ENCODE peak calls at places on chromosomes 13 and 19, in seven cellular contexts. One of them, this sample, is unnamed.

GRCh38 chr13:76383671-76384461 is 502.3 kb downstream of the KCTD12 start:
- DNase-seq in A673: no peak
- DNase-seq in neural crest cell: no peak
- DNase-seq in heart right ventricle: no peak
- DNase-seq in Caco-2: peak
- DNase-seq in mammary epithelial cell: peak
- DNase-seq in tibial artery: no peak
- DNase-seq in this sample: no peak

GRCh38 chr13:99809931-99810330 is 161.6 kb downstream of the ZIC5 start:
- DNase-seq in mammary epithelial cell: no peak
- DNase-seq in Caco-2: no peak
- DNase-seq in A673: no peak
- DNase-seq in heart right ventricle: no peak
- DNase-seq in neural crest cell: no peak
- DNase-seq in tibial artery: no peak
- DNase-seq in this sample: no peak

GRCh38 chr13:113601166-113602070 is 16.9 kb downstream of the TFDP1 start:
- DNase-seq in mammary epithelial cell: no peak
- DNase-seq in heart right ventricle: no peak
- DNase-seq in tibial artery: no peak
- DNase-seq in neural crest cell: no peak
- DNase-seq in Caco-2: no peak
- DNase-seq in A673: no peak
- DNase-seq in this sample: peak

GRCh38 chr19:16454519-16454918 is 17.3 kb downstream of the EPS15L1 start:
- DNase-seq in tibial artery: no peak
- DNase-seq in neural crest cell: no peak
- DNase-seq in mammary epithelial cell: no peak
- DNase-seq in A673: no peak
- DNase-seq in Caco-2: no peak
- DNase-seq in heart right ventricle: no peak
- DNase-seq in this sample: no peak

GRCh38 chr13:94162289-94162688 is 317.2 kb downstream of the DCT start:
- DNase-seq in neural crest cell: no peak
- DNase-seq in heart right ventricle: peak
- DNase-seq in tibial artery: no peak
- DNase-seq in mammary epithelial cell: no peak
- DNase-seq in Caco-2: no peak
- DNase-seq in A673: no peak
- DNase-seq in this sample: no peak

GRCh38 chr19:19643158-19644053 is at the start of gene GMIP:
- DNase-seq in Caco-2: peak
- DNase-seq in mammary epithelial cell: peak
- DNase-seq in heart right ventricle: peak
- DNase-seq in tibial artery: peak
- DNase-seq in neural crest cell: peak
- DNase-seq in A673: peak
- DNase-seq in this sample: peak

GRCh38 chr13:75418997-75419396 is 63.0 kb downstream of the TBC1D4 start:
- DNase-seq in mammary epithelial cell: no peak
- DNase-seq in Caco-2: no peak
- DNase-seq in neural crest cell: no peak
- DNase-seq in heart right ventricle: no peak
- DNase-seq in tibial artery: no peak
- DNase-seq in A673: no peak
- DNase-seq in this sample: no peak

GRCh38 chr13:79090552-79091159 is 315.4 kb downstream of the RBM26 start:
- DNase-seq in tibial artery: no peak
- DNase-seq in mammary epithelial cell: peak
- DNase-seq in heart right ventricle: no peak
- DNase-seq in neural crest cell: no peak
- DNase-seq in Caco-2: no peak
- DNase-seq in A673: no peak
- DNase-seq in this sample: no peak

GRCh38 chr13:49064459-49064858 is 88.7 kb downstream of the FNDC3A start:
- DNase-seq in Caco-2: no peak
- DNase-seq in neural crest cell: no peak
- DNase-seq in mammary epithelial cell: no peak
- DNase-seq in tibial artery: no peak
- DNase-seq in heart right ventricle: no peak
- DNase-seq in A673: no peak
- DNase-seq in this sample: no peak

GRCh38 chr19:11963566-11964355 is 1.1 kb upstream of the ZNF763 start:
- DNase-seq in mammary epithelial cell: peak
- DNase-seq in tibial artery: peak
- DNase-seq in heart right ventricle: peak
- DNase-seq in Caco-2: peak
- DNase-seq in A673: peak
- DNase-seq in neural crest cell: peak
- DNase-seq in this sample: peak

GRCh38 chr19:11964858-11965645 is at the start of gene ZNF763:
- DNase-seq in Caco-2: peak
- DNase-seq in neural crest cell: peak
- DNase-seq in A673: peak
- DNase-seq in tibial artery: peak
- DNase-seq in mammary epithelial cell: peak
- DNase-seq in heart right ventricle: peak
- DNase-seq in this sample: peak

GRCh38 chr19:11970174-11970573 is 5.3 kb downstream of the ZNF763 start:
- DNase-seq in Caco-2: no peak
- DNase-seq in neural crest cell: no peak
- DNase-seq in A673: no peak
- DNase-seq in heart right ventricle: no peak
- DNase-seq in tibial artery: no peak
- DNase-seq in mammary epithelial cell: no peak
- DNase-seq in this sample: no peak

GRCh38 chr19:11964496-11964857 is 363 bp upstream of the ZNF763 start:
- DNase-seq in Caco-2: no peak
- DNase-seq in heart right ventricle: peak
- DNase-seq in neural crest cell: no peak
- DNase-seq in A673: no peak
- DNase-seq in mammary epithelial cell: no peak
- DNase-seq in tibial artery: no peak
- DNase-seq in this sample: peak
- TF ChIP-seq CTCF in Caco-2: no peak
- TF ChIP-seq CTCF in heart right ventricle: no peak
- TF ChIP-seq CTCF in neural crest cell: no peak
- TF ChIP-seq CTCF in A673: no peak
- TF ChIP-seq CTCF in mammary epithelial cell: no peak
- TF ChIP-seq CTCF in tibial artery: peak
- TF ChIP-seq CTCF in this sample: peak

GRCh38 chr19:51721905-51722304 is 1.9 kb downstream of the HAS1 start:
- DNase-seq in Caco-2: no peak
- DNase-seq in neural crest cell: no peak
- DNase-seq in tibial artery: no peak
- DNase-seq in mammary epithelial cell: no peak
- DNase-seq in heart right ventricle: no peak
- DNase-seq in A673: no peak
- DNase-seq in this sample: no peak

GRCh38 chr19:51719251-51719901 is 4.4 kb downstream of the HAS1 start:
- DNase-seq in A673: no peak
- DNase-seq in Caco-2: no peak
- DNase-seq in heart right ventricle: no peak
- DNase-seq in tibial artery: no peak
- DNase-seq in neural crest cell: no peak
- DNase-seq in mammary epithelial cell: no peak
- DNase-seq in this sample: no peak

GRCh38 chr19:51724543-51724942 is 752 bp upstream of the HAS1 start:
- DNase-seq in tibial artery: no peak
- DNase-seq in Caco-2: no peak
- DNase-seq in mammary epithelial cell: no peak
- DNase-seq in A673: no peak
- DNase-seq in neural crest cell: no peak
- DNase-seq in heart right ventricle: no peak
- DNase-seq in this sample: peak

GRCh38 chr19:51726049-51726448 is 2.3 kb upstream of the HAS1 start:
- DNase-seq in Caco-2: no peak
- DNase-seq in neural crest cell: no peak
- DNase-seq in heart right ventricle: peak
- DNase-seq in tibial artery: no peak
- DNase-seq in mammary epithelial cell: peak
- DNase-seq in A673: peak
- DNase-seq in this sample: peak

DNA sequence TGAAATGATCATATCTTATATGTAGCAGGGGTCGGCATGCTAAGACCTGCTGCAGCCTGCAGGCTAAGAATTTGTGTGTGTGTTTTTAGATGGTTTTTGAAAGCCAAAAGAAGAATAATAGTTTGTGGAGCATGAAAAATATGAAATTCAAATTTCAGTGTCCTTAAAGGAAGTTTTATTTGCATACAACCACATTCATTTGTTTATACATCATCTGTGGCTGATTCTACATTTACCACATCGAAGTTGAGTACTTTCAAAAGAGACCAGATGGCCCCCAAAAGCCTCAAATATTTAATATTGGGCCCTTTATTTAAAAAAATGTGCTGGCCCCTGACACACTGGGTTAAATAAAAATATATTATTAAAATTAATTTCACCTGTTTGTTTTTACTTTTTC is 1.3 kb downstream of the HAS1 start:
- DNase-seq in A673: no peak
- DNase-seq in tibial artery: no peak
- DNase-seq in neural crest cell: no peak
- DNase-seq in mammary epithelial cell: no peak
- DNase-seq in Caco-2: no peak
- DNase-seq in heart right ventricle: no peak
- DNase-seq in this sample: no peak
- TF ChIP-seq CTCF in A673: no peak
- TF ChIP-seq CTCF in tibial artery: no peak
- TF ChIP-seq CTCF in neural crest cell: no peak
- TF ChIP-seq CTCF in mammary epithelial cell: no peak
- TF ChIP-seq CTCF in Caco-2: no peak
- TF ChIP-seq CTCF in heart right ventricle: no peak
- TF ChIP-seq CTCF in this sample: no peak

GRCh38 chr13:26557393-26558073 is at the start of gene WASF3:
- DNase-seq in heart right ventricle: peak
- DNase-seq in tibial artery: peak
- DNase-seq in neural crest cell: peak
- DNase-seq in mammary epithelial cell: peak
- DNase-seq in Caco-2: no peak
- DNase-seq in A673: peak
- DNase-seq in this sample: peak
- TF ChIP-seq CTCF in heart right ventricle: no peak
- TF ChIP-seq CTCF in tibial artery: no peak
- TF ChIP-seq CTCF in neural crest cell: no peak
- TF ChIP-seq CTCF in mammary epithelial cell: no peak
- TF ChIP-seq CTCF in Caco-2: no peak
- TF ChIP-seq CTCF in A673: no peak
- TF ChIP-seq CTCF in this sample: no peak

DNA sequence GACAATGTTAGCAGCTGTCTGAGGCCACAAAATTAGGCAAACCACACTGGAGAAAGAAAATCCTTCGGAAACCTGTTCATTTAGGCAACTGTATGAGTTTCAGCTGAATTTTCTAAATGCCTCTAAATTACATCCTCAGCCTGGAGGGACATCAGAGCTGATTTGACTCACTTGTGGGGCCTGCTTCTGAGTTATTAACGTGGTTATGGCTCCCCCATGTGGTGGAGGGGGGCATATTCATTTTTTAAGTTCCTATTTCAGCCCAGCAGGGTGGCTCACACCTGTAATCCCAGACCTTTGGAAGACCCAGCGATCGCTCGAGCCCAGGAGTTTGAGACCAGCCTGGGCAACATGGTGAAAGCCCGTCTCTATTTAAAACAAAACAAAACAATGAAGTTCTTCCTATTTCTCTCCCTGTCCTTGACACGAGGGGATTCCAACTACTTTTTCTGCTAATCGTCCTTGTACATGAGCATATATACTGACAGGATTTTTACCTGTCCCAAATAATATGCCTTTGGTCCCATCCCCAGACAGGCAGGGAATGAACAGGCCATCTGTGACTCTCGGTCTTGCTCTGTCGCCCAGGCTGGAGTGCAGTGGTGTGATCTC is 31.5 kb upstream of the HIF3A start:
- DNase-seq in mammary epithelial cell: peak
- DNase-seq in tibial artery: no peak
- DNase-seq in A673: peak
- DNase-seq in Caco-2: peak
- DNase-seq in neural crest cell: peak
- DNase-seq in heart right ventricle: no peak
- DNase-seq in this sample: no peak
- TF ChIP-seq CTCF in mammary epithelial cell: peak
- TF ChIP-seq CTCF in tibial artery: peak
- TF ChIP-seq CTCF in A673: peak
- TF ChIP-seq CTCF in Caco-2: peak
- TF ChIP-seq CTCF in neural crest cell: peak
- TF ChIP-seq CTCF in heart right ventricle: peak
- TF ChIP-seq CTCF in this sample: peak

GRCh38 chr13:45464687-45465453 is at the start of gene COG3:
- DNase-seq in tibial artery: peak
- DNase-seq in A673: peak
- DNase-seq in Caco-2: peak
- DNase-seq in heart right ventricle: peak
- DNase-seq in mammary epithelial cell: peak
- DNase-seq in neural crest cell: peak
- DNase-seq in this sample: peak

GRCh38 chr13:45466359-45466758 is 1.6 kb downstream of the COG3 start:
- DNase-seq in mammary epithelial cell: no peak
- DNase-seq in heart right ventricle: no peak
- DNase-seq in A673: no peak
- DNase-seq in neural crest cell: no peak
- DNase-seq in Caco-2: no peak
- DNase-seq in tibial artery: no peak
- DNase-seq in this sample: no peak

GRCh38 chr13:45468676-45469075 is 3.9 kb downstream of the COG3 start:
- DNase-seq in A673: no peak
- DNase-seq in neural crest cell: no peak
- DNase-seq in heart right ventricle: no peak
- DNase-seq in Caco-2: no peak
- DNase-seq in tibial artery: no peak
- DNase-seq in mammary epithelial cell: peak
- DNase-seq in this sample: no peak

GRCh38 chr13:45464141-45464686 is 525 bp upstream of the COG3 start:
- DNase-seq in tibial artery: no peak
- DNase-seq in A673: no peak
- DNase-seq in Caco-2: no peak
- DNase-seq in heart right ventricle: no peak
- DNase-seq in mammary epithelial cell: no peak
- DNase-seq in neural crest cell: no peak
- DNase-seq in this sample: no peak
- TF ChIP-seq CTCF in tibial artery: no peak
- TF ChIP-seq CTCF in A673: no peak
- TF ChIP-seq CTCF in Caco-2: peak
- TF ChIP-seq CTCF in heart right ventricle: no peak
- TF ChIP-seq CTCF in mammary epithelial cell: no peak
- TF ChIP-seq CTCF in neural crest cell: peak
- TF ChIP-seq CTCF in this sample: no peak